ENCODE peak calls at places on chromosomes 2 and 18, in eight cellular contexts. One of them, this sample, is unnamed.
A peak's percentile ranks its signal among the peaks of the same experiment; 100 is the strongest.

GRCh38 chr2:102698369-102699111 is 63.3 kb upstream of the TMEM182 start:
- DNase-seq in heart right ventricle: no peak
- DNase-seq in uterus: no peak
- DNase-seq in A549: no peak
- DNase-seq in HAP-1: peak; percentile 18
- DNase-seq in NT2/D1: no peak
- DNase-seq in prostate gland: no peak
- DNase-seq in stomach: peak; percentile 82
- DNase-seq in this sample: no peak

GRCh38 chr2:39128919-39129391 is 8.1 kb upstream of the SOS1 start:
- DNase-seq in heart right ventricle: no peak
- DNase-seq in uterus: no peak
- DNase-seq in A549: no peak
- DNase-seq in HAP-1: no peak
- DNase-seq in NT2/D1: no peak
- DNase-seq in prostate gland: no peak
- DNase-seq in stomach: no peak
- DNase-seq in this sample: no peak

GRCh38 chr2:240430595-240430994 is 4.9 kb upstream of the GPC1 start:
- DNase-seq in heart right ventricle: no peak
- DNase-seq in uterus: no peak
- DNase-seq in A549: no peak
- DNase-seq in HAP-1: no peak
- DNase-seq in NT2/D1: no peak
- DNase-seq in prostate gland: no peak
- DNase-seq in stomach: no peak
- DNase-seq in this sample: no peak

GRCh38 chr2:69734040-69734611 is 7.8 kb upstream of the ANXA4 start:
- DNase-seq in heart right ventricle: no peak
- DNase-seq in uterus: no peak
- DNase-seq in A549: peak; percentile 82
- DNase-seq in HAP-1: no peak
- DNase-seq in NT2/D1: no peak
- DNase-seq in prostate gland: no peak
- DNase-seq in stomach: no peak
- DNase-seq in this sample: no peak

GRCh38 chr2:231286964-231287363 is 88.5 kb downstream of the ARMC9 start:
- DNase-seq in heart right ventricle: no peak
- DNase-seq in uterus: no peak
- DNase-seq in A549: no peak
- DNase-seq in HAP-1: peak; percentile 36
- DNase-seq in NT2/D1: no peak
- DNase-seq in prostate gland: no peak
- DNase-seq in stomach: no peak
- DNase-seq in this sample: no peak

GRCh38 chr2:240143276-240143675 is 2.8 kb upstream of the OTOS start:
- DNase-seq in heart right ventricle: no peak
- DNase-seq in uterus: no peak
- DNase-seq in A549: no peak
- DNase-seq in HAP-1: no peak
- DNase-seq in NT2/D1: no peak
- DNase-seq in prostate gland: no peak
- DNase-seq in stomach: no peak
- DNase-seq in this sample: peak; percentile 38

GRCh38 chr2:239249048-239249447 is 151.8 kb downstream of the HDAC4 start:
- DNase-seq in heart right ventricle: no peak
- DNase-seq in uterus: no peak
- DNase-seq in A549: no peak
- DNase-seq in HAP-1: no peak
- DNase-seq in NT2/D1: no peak
- DNase-seq in prostate gland: no peak
- DNase-seq in stomach: no peak
- DNase-seq in this sample: no peak

GRCh38 chr2:28391564-28392296 is 928 bp upstream of the FOSL2 start:
- DNase-seq in heart right ventricle: peak; percentile 93
- DNase-seq in uterus: peak; percentile 96
- DNase-seq in A549: peak; percentile 96
- DNase-seq in HAP-1: peak; percentile 78
- DNase-seq in NT2/D1: peak; percentile 36
- DNase-seq in prostate gland: peak; percentile 95
- DNase-seq in stomach: peak; percentile 93
- DNase-seq in this sample: peak; percentile 97

GRCh38 chr2:67039058-67039457 is 358.1 kb upstream of the ETAA1 start:
- DNase-seq in heart right ventricle: no peak
- DNase-seq in uterus: no peak
- DNase-seq in A549: no peak
- DNase-seq in HAP-1: no peak
- DNase-seq in NT2/D1: no peak
- DNase-seq in prostate gland: no peak
- DNase-seq in stomach: no peak
- DNase-seq in this sample: no peak
- H3K4me1 ChIP-seq in heart right ventricle: no peaks in the 10 kb centered on the region
- H3K4me1 ChIP-seq in uterus: no peaks in the 10 kb centered on the region
- H3K4me1 ChIP-seq in A549: peaks cover 4% of the 10 kb centered on the region
- H3K4me1 ChIP-seq in HAP-1: no peaks in the 10 kb centered on the region
- H3K4me1 ChIP-seq in NT2/D1: no peaks in the 10 kb centered on the region
- H3K4me1 ChIP-seq in prostate gland: no peaks in the 10 kb centered on the region
- H3K4me1 ChIP-seq in stomach: no peaks in the 10 kb centered on the region
- H3K4me1 ChIP-seq in this sample: no peaks in the 10 kb centered on the region

DNA sequence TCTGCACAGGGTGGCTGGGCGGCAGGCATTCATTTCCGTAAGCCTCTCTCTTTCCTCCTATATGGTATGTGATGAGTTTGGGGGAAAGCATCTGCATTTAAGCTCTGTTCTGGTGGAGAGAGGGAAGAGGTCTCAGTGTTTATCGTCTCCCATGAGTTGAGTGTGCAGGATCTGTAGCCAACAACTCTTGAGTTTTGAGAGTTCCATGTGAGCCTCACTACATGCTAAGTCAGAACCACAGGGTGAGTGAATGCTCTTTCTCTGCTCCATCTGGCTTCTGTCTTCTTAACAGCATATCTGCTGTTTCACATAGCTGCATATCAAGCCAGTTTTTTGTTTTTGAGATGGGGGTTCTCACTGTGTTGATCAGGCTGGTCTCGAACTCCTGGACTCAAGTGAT is 22.7 kb downstream of the RAB31 start:
- DNase-seq in heart right ventricle: no peak
- DNase-seq in uterus: no peak
- DNase-seq in A549: no peak
- DNase-seq in HAP-1: no peak
- DNase-seq in NT2/D1: no peak
- DNase-seq in prostate gland: no peak
- DNase-seq in stomach: no peak
- DNase-seq in this sample: no peak
- H3K4me1 ChIP-seq in heart right ventricle: no peaks in the 10 kb centered on the region
- H3K4me1 ChIP-seq in uterus: no peaks in the 10 kb centered on the region
- H3K4me1 ChIP-seq in A549: peaks cover 43% of the 10 kb centered on the region
- H3K4me1 ChIP-seq in HAP-1: peaks cover 11% of the 10 kb centered on the region
- H3K4me1 ChIP-seq in NT2/D1: no peaks in the 10 kb centered on the region
- H3K4me1 ChIP-seq in prostate gland: no peaks in the 10 kb centered on the region
- H3K4me1 ChIP-seq in stomach: no peaks in the 10 kb centered on the region
- H3K4me1 ChIP-seq in this sample: no peaks in the 10 kb centered on the region

GRCh38 chr2:181902625-181903024 is 11.1 kb downstream of the ITPRID2 start:
- DNase-seq in heart right ventricle: no peak
- DNase-seq in uterus: no peak
- DNase-seq in A549: no peak
- DNase-seq in HAP-1: no peak
- DNase-seq in NT2/D1: no peak
- DNase-seq in prostate gland: no peak
- DNase-seq in stomach: no peak
- DNase-seq in this sample: no peak
- H3K4me1 ChIP-seq in heart right ventricle: peaks cover 61% of the 10 kb centered on the region
- H3K4me1 ChIP-seq in uterus: no peaks in the 10 kb centered on the region
- H3K4me1 ChIP-seq in A549: peaks cover 24% of the 10 kb centered on the region
- H3K4me1 ChIP-seq in HAP-1: no peaks in the 10 kb centered on the region
- H3K4me1 ChIP-seq in NT2/D1: no peaks in the 10 kb centered on the region
- H3K4me1 ChIP-seq in prostate gland: peaks cover 4% of the 10 kb centered on the region
- H3K4me1 ChIP-seq in stomach: peaks cover 85% of the 10 kb centered on the region
- H3K4me1 ChIP-seq in this sample: no peaks in the 10 kb centered on the region

GRCh38 chr18:77096936-77097886 is 35.4 kb downstream of the MBP start:
- DNase-seq in heart right ventricle: no peak
- DNase-seq in uterus: no peak
- DNase-seq in A549: no peak
- DNase-seq in HAP-1: no peak
- DNase-seq in NT2/D1: peak; percentile 32
- DNase-seq in prostate gland: no peak
- DNase-seq in stomach: no peak
- DNase-seq in this sample: no peak

GRCh38 chr18:77093584-77093983 is 39.0 kb downstream of the MBP start:
- DNase-seq in heart right ventricle: no peak
- DNase-seq in uterus: no peak
- DNase-seq in A549: no peak
- DNase-seq in HAP-1: no peak
- DNase-seq in NT2/D1: no peak
- DNase-seq in prostate gland: no peak
- DNase-seq in stomach: no peak
- DNase-seq in this sample: no peak

GRCh38 chr18:77095356-77096030 is 37.1 kb downstream of the MBP start:
- DNase-seq in heart right ventricle: no peak
- DNase-seq in uterus: no peak
- DNase-seq in A549: no peak
- DNase-seq in HAP-1: no peak
- DNase-seq in NT2/D1: no peak
- DNase-seq in prostate gland: no peak
- DNase-seq in stomach: no peak
- DNase-seq in this sample: no peak

GRCh38 chr18:77098033-77098432 is 34.5 kb downstream of the MBP start:
- DNase-seq in heart right ventricle: no peak
- DNase-seq in uterus: no peak
- DNase-seq in A549: no peak
- DNase-seq in HAP-1: no peak
- DNase-seq in NT2/D1: no peak
- DNase-seq in prostate gland: no peak
- DNase-seq in stomach: no peak
- DNase-seq in this sample: no peak

GRCh38 chr18:77096031-77096371 is 36.6 kb downstream of the MBP start:
- DNase-seq in heart right ventricle: no peak
- DNase-seq in uterus: no peak
- DNase-seq in A549: no peak
- DNase-seq in HAP-1: no peak
- DNase-seq in NT2/D1: no peak
- DNase-seq in prostate gland: no peak
- DNase-seq in stomach: no peak
- DNase-seq in this sample: no peak
- H3K4me1 ChIP-seq in heart right ventricle: peaks cover 53% of the 10 kb centered on the region
- H3K4me1 ChIP-seq in uterus: peaks cover 21% of the 10 kb centered on the region
- H3K4me1 ChIP-seq in A549: peaks cover 27% of the 10 kb centered on the region
- H3K4me1 ChIP-seq in HAP-1: no peaks in the 10 kb centered on the region
- H3K4me1 ChIP-seq in NT2/D1: peaks cover 8% of the 10 kb centered on the region
- H3K4me1 ChIP-seq in prostate gland: no peaks in the 10 kb centered on the region
- H3K4me1 ChIP-seq in stomach: peaks cover 55% of the 10 kb centered on the region
- H3K4me1 ChIP-seq in this sample: no peaks in the 10 kb centered on the region

GRCh38 chr2:152428800-152429637 is 94.0 kb downstream of the FMNL2 start:
- DNase-seq in heart right ventricle: no peak
- DNase-seq in uterus: no peak
- DNase-seq in A549: no peak
- DNase-seq in HAP-1: no peak
- DNase-seq in NT2/D1: no peak
- DNase-seq in prostate gland: no peak
- DNase-seq in stomach: no peak
- DNase-seq in this sample: no peak

GRCh38 chr2:152423684-152424083 is 88.7 kb downstream of the FMNL2 start:
- DNase-seq in heart right ventricle: no peak
- DNase-seq in uterus: no peak
- DNase-seq in A549: no peak
- DNase-seq in HAP-1: no peak
- DNase-seq in NT2/D1: no peak
- DNase-seq in prostate gland: no peak
- DNase-seq in stomach: no peak
- DNase-seq in this sample: no peak

GRCh38 chr2:152427902-152428301 is 92.9 kb downstream of the FMNL2 start:
- DNase-seq in heart right ventricle: no peak
- DNase-seq in uterus: no peak
- DNase-seq in A549: no peak
- DNase-seq in HAP-1: no peak
- DNase-seq in NT2/D1: no peak
- DNase-seq in prostate gland: no peak
- DNase-seq in stomach: no peak
- DNase-seq in this sample: no peak

GRCh38 chr2:152425765-152426710 is 91.1 kb downstream of the FMNL2 start:
- DNase-seq in heart right ventricle: no peak
- DNase-seq in uterus: no peak
- DNase-seq in A549: peak; percentile 36
- DNase-seq in HAP-1: no peak
- DNase-seq in NT2/D1: no peak
- DNase-seq in prostate gland: no peak
- DNase-seq in stomach: no peak
- DNase-seq in this sample: no peak

DNA sequence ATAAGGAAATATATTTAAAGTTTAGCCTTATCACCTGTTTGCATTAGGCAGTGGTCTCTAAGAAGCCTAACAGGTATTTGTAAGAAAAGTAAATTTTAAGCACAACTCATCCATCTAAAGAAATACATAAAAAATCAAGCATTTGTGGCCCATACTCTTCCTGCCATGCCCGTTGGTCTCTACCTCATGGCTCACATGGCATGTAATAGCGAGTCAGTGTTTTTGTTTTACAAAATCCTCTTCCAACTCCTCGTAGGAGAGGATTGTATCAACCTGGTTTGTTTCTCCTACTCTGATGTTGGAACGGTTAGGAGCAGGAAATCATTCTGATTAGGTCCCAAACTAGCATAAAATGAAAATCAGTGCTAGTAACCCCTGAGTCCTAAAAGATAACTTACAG is 91.8 kb downstream of the FMNL2 start:
- DNase-seq in heart right ventricle: no peak
- DNase-seq in uterus: no peak
- DNase-seq in A549: no peak
- DNase-seq in HAP-1: no peak
- DNase-seq in NT2/D1: no peak
- DNase-seq in prostate gland: no peak
- DNase-seq in stomach: no peak
- DNase-seq in this sample: no peak
- H3K4me1 ChIP-seq in heart right ventricle: peaks cover 10% of the 10 kb centered on the region
- H3K4me1 ChIP-seq in uterus: no peaks in the 10 kb centered on the region
- H3K4me1 ChIP-seq in A549: peaks cover 70% of the 10 kb centered on the region
- H3K4me1 ChIP-seq in HAP-1: peaks cover 18% of the 10 kb centered on the region
- H3K4me1 ChIP-seq in NT2/D1: peaks cover 5% of the 10 kb centered on the region
- H3K4me1 ChIP-seq in prostate gland: no peaks in the 10 kb centered on the region
- H3K4me1 ChIP-seq in stomach: peaks cover 8% of the 10 kb centered on the region
- H3K4me1 ChIP-seq in this sample: peaks cover 4% of the 10 kb centered on the region

DNA sequence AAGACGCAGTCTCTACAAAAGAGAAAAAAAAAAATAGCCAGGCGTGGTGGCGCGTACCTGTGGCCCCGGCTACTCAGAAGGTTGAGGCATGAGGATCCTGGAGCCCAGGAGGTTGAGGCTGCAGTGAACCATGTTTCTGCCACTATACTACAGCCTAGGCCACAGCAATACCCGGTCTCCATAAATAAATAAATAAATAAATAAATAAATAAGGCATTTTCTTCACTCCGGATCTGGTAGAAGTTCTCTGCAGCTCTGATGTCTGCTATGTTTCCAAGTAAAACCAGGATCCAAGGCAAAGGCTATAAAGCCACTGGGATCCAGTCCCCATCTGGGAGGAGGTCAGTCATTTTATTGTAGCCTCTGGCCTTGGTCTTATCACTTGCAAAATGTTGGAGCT is 15.5 kb downstream of the NFE2L2 start:
- DNase-seq in heart right ventricle: no peak
- DNase-seq in uterus: no peak
- DNase-seq in A549: no peak
- DNase-seq in HAP-1: no peak
- DNase-seq in NT2/D1: no peak
- DNase-seq in prostate gland: no peak
- DNase-seq in stomach: no peak
- DNase-seq in this sample: no peak
- H3K4me1 ChIP-seq in heart right ventricle: peaks cover 99% of the 10 kb centered on the region
- H3K4me1 ChIP-seq in uterus: peaks cover 22% of the 10 kb centered on the region
- H3K4me1 ChIP-seq in A549: peaks cover 100% of the 10 kb centered on the region
- H3K4me1 ChIP-seq in HAP-1: peaks cover 25% of the 10 kb centered on the region
- H3K4me1 ChIP-seq in NT2/D1: peaks cover 8% of the 10 kb centered on the region
- H3K4me1 ChIP-seq in prostate gland: peaks cover 4% of the 10 kb centered on the region
- H3K4me1 ChIP-seq in stomach: peaks cover 100% of the 10 kb centered on the region
- H3K4me1 ChIP-seq in this sample: peaks cover 24% of the 10 kb centered on the region

GRCh38 chr2:43107679-43108078 is 118.7 kb downstream of the ZFP36L2 start:
- DNase-seq in heart right ventricle: no peak
- DNase-seq in uterus: no peak
- DNase-seq in A549: no peak
- DNase-seq in HAP-1: no peak
- DNase-seq in NT2/D1: no peak
- DNase-seq in prostate gland: no peak
- DNase-seq in stomach: no peak
- DNase-seq in this sample: peak; percentile 68
- H3K4me1 ChIP-seq in heart right ventricle: peaks cover 77% of the 10 kb centered on the region
- H3K4me1 ChIP-seq in uterus: peaks cover 22% of the 10 kb centered on the region
- H3K4me1 ChIP-seq in A549: peaks cover 39% of the 10 kb centered on the region
- H3K4me1 ChIP-seq in HAP-1: no peaks in the 10 kb centered on the region
- H3K4me1 ChIP-seq in NT2/D1: peaks cover 10% of the 10 kb centered on the region
- H3K4me1 ChIP-seq in prostate gland: no peaks in the 10 kb centered on the region
- H3K4me1 ChIP-seq in stomach: peaks cover 44% of the 10 kb centered on the region
- H3K4me1 ChIP-seq in this sample: no peaks in the 10 kb centered on the region

This sample was measured in aorta.